ENCODE peak calls at places on chromosomes 16 and 17, in six cellular contexts. Y is skeletal muscle cell, Q is ovary, D is fibroblast of pulmonary artery, E is psoas muscle, P is non-pigmented ciliary epithelial cell. K is an unnamed sample.

GRCh38 chr16:7366041-7366440 is 33.4 kb downstream of the RBFOX1 start:
- DNase-seq in Q (no peak), D (no peak), E (peak; percentile 68), Y (no peak), P (no peak), K (no peak)

GRCh38 chr17:67019126-67019507 is 25.2 kb upstream of the CACNG1 start:
- DNase-seq in Y (no peak), P (no peak), D (no peak), Q (no peak), E (no peak), K (no peak)

GRCh38 chr16:56630134-56630533 is 2.3 kb upstream of the MT1M start:
- DNase-seq in E (no peak), Q (no peak), Y (no peak), D (no peak), P (no peak), K (no peak)

GRCh38 chr16:82439678-82440293 is 187.0 kb upstream of the CDH13 start:
- DNase-seq in D (peak; percentile 14), E (no peak), P (no peak), Q (no peak), Y (no peak), K (no peak)

GRCh38 chr17:47741109-47741792 is 8.2 kb downstream of the TBX21 start:
- DNase-seq in E (no peak), P (no peak), D (no peak), Y (no peak), Q (no peak), K (no peak)

GRCh38 chr16:89723279-89724250 is 2.2 kb downstream of the ZNF276 start:
- DNase-seq in D (peak; percentile 18), Y (no peak), E (peak; percentile 73), Q (no peak), P (no peak), K (peak; percentile 34)

GRCh38 chr17:69434164-69434579 is 19.7 kb downstream of the MAP2K6 start:
- DNase-seq in Q (no peak), D (peak; percentile 57), Y (peak; percentile 30), E (no peak), P (no peak), K (peak; percentile 49)

GRCh38 chr17:79803997-79804855 is 7.3 kb upstream of the CBX8 start:
- DNase-seq in D (no peak), E (no peak), P (no peak), Y (no peak), Q (no peak), K (peak; percentile 29)

GRCh38 chr16:30951193-30951592 is 2.3 kb downstream of the ORAI3 start:
- DNase-seq in Q (no peak), E (no peak), P (no peak), Y (no peak), D (no peak), K (no peak)

GRCh38 chr16:492211-492875 is 35.2 kb upstream of the CAPN15 start:
- DNase-seq in D (no peak), E (no peak), Q (no peak), P (no peak), Y (no peak), K (no peak)

GRCh38 chr17:81251091-81251942 is 12.2 kb downstream of the NDUFAF8 start:
- DNase-seq in Q (no peak), P (no peak), D (no peak), E (no peak), Y (no peak), K (no peak)

GRCh38 chr17:45361976-45362375 is 45.2 kb upstream of the MAP3K14 start:
- DNase-seq in D (no peak), P (no peak), Y (no peak), E (no peak), Q (peak; percentile 33), K (no peak)

GRCh38 chr17:77042688-77043330 is 98.0 kb upstream of the SEC14L1 start:
- DNase-seq in P (no peak), D (no peak), Y (no peak), E (no peak), Q (no peak), K (no peak)

GRCh38 chr17:36608794-36609497 is 7.6 kb downstream of the MRM1 start:
- DNase-seq in P (no peak), Y (no peak), D (peak; percentile 79), Q (peak; percentile 66), E (peak; percentile 66), K (peak; percentile 82)